ENCODE peak calls at places on chromosomes 4 and X, in nine cellular contexts. One of them, this sample, is unnamed.

GRCh38 chr4:106583108-106583507 is 214.5 kb upstream of the GIMD1 start:
- DNase-seq in fibroblast of pulmonary artery: no peak
- DNase-seq in mesothelial cell of epicardium: no peak
- DNase-seq in lower lobe of right lung: no peak
- DNase-seq in B cell: no peak
- DNase-seq in SK-N-SH: no peak
- DNase-seq in cardiac fibroblast: no peak
- DNase-seq in sigmoid colon: no peak
- DNase-seq in PC-3: peak
- DNase-seq in this sample: no peak

GRCh38 chrX:18290200-18290599 is 64.3 kb downstream of the SCML2 start:
- DNase-seq in PC-3: no peak
- DNase-seq in sigmoid colon: no peak
- DNase-seq in cardiac fibroblast: peak
- DNase-seq in fibroblast of pulmonary artery: no peak
- DNase-seq in lower lobe of right lung: no peak
- DNase-seq in B cell: no peak
- DNase-seq in mesothelial cell of epicardium: no peak
- DNase-seq in SK-N-SH: no peak
- DNase-seq in this sample: no peak

GRCh38 chr4:102623622-102624021 is 122.5 kb downstream of the NFKB1 start:
- DNase-seq in SK-N-SH: peak
- DNase-seq in sigmoid colon: no peak
- DNase-seq in PC-3: peak
- DNase-seq in B cell: no peak
- DNase-seq in cardiac fibroblast: peak
- DNase-seq in fibroblast of pulmonary artery: peak
- DNase-seq in mesothelial cell of epicardium: no peak
- DNase-seq in lower lobe of right lung: no peak
- DNase-seq in this sample: no peak

GRCh38 chr4:111937368-111937767 is 207.9 kb upstream of the FAM241A start:
- DNase-seq in SK-N-SH: no peak
- DNase-seq in lower lobe of right lung: no peak
- DNase-seq in PC-3: peak
- DNase-seq in mesothelial cell of epicardium: no peak
- DNase-seq in cardiac fibroblast: peak
- DNase-seq in fibroblast of pulmonary artery: peak
- DNase-seq in sigmoid colon: no peak
- DNase-seq in B cell: no peak
- DNase-seq in this sample: no peak

GRCh38 chr4:7998447-7998846 is 58.8 kb upstream of the AFAP1 start:
- DNase-seq in sigmoid colon: no peak
- DNase-seq in fibroblast of pulmonary artery: no peak
- DNase-seq in SK-N-SH: no peak
- DNase-seq in PC-3: no peak
- DNase-seq in B cell: no peak
- DNase-seq in lower lobe of right lung: no peak
- DNase-seq in mesothelial cell of epicardium: no peak
- DNase-seq in cardiac fibroblast: no peak
- DNase-seq in this sample: no peak

GRCh38 chr4:98786866-98787265 is 128.5 kb upstream of the TSPAN5 start:
- DNase-seq in lower lobe of right lung: no peak
- DNase-seq in SK-N-SH: no peak
- DNase-seq in PC-3: no peak
- DNase-seq in mesothelial cell of epicardium: no peak
- DNase-seq in fibroblast of pulmonary artery: no peak
- DNase-seq in sigmoid colon: no peak
- DNase-seq in cardiac fibroblast: no peak
- DNase-seq in B cell: no peak
- DNase-seq in this sample: no peak

GRCh38 chrX:123138473-123138872 is 45.6 kb upstream of the GRIA3 start:
- DNase-seq in SK-N-SH: no peak
- DNase-seq in mesothelial cell of epicardium: no peak
- DNase-seq in B cell: no peak
- DNase-seq in sigmoid colon: no peak
- DNase-seq in fibroblast of pulmonary artery: peak
- DNase-seq in cardiac fibroblast: no peak
- DNase-seq in lower lobe of right lung: no peak
- DNase-seq in PC-3: peak
- DNase-seq in this sample: no peak

GRCh38 chrX:130170752-130171445 is 863 bp upstream of the RAB33A start:
- DNase-seq in lower lobe of right lung: peak
- DNase-seq in sigmoid colon: no peak
- DNase-seq in mesothelial cell of epicardium: peak
- DNase-seq in cardiac fibroblast: no peak
- DNase-seq in PC-3: no peak
- DNase-seq in SK-N-SH: peak
- DNase-seq in B cell: peak
- DNase-seq in fibroblast of pulmonary artery: no peak
- DNase-seq in this sample: peak

GRCh38 chr4:13944095-13944501 is 316.6 kb upstream of the BOD1L1 start:
- DNase-seq in PC-3: no peak
- DNase-seq in sigmoid colon: no peak
- DNase-seq in SK-N-SH: no peak
- DNase-seq in mesothelial cell of epicardium: no peak
- DNase-seq in fibroblast of pulmonary artery: no peak
- DNase-seq in B cell: no peak
- DNase-seq in lower lobe of right lung: no peak
- DNase-seq in cardiac fibroblast: no peak
- DNase-seq in this sample: no peak

GRCh38 chrX:63761639-63762038 is 23.4 kb downstream of the ARHGEF9 start:
- DNase-seq in B cell: no peak
- DNase-seq in cardiac fibroblast: peak
- DNase-seq in fibroblast of pulmonary artery: peak
- DNase-seq in sigmoid colon: no peak
- DNase-seq in lower lobe of right lung: no peak
- DNase-seq in SK-N-SH: no peak
- DNase-seq in PC-3: no peak
- DNase-seq in mesothelial cell of epicardium: no peak
- DNase-seq in this sample: no peak

GRCh38 chr4:185235480-185236154 is 26.2 kb downstream of the SNX25 start:
- DNase-seq in mesothelial cell of epicardium: no peak
- DNase-seq in sigmoid colon: no peak
- DNase-seq in B cell: no peak
- DNase-seq in fibroblast of pulmonary artery: peak
- DNase-seq in cardiac fibroblast: peak
- DNase-seq in lower lobe of right lung: no peak
- DNase-seq in PC-3: no peak
- DNase-seq in SK-N-SH: peak
- DNase-seq in this sample: no peak

GRCh38 chrX:69501433-69501832 is 2.7 kb upstream of the NALF2 start:
- DNase-seq in lower lobe of right lung: no peak
- DNase-seq in SK-N-SH: no peak
- DNase-seq in sigmoid colon: no peak
- DNase-seq in PC-3: peak
- DNase-seq in cardiac fibroblast: no peak
- DNase-seq in B cell: no peak
- DNase-seq in mesothelial cell of epicardium: no peak
- DNase-seq in fibroblast of pulmonary artery: peak
- DNase-seq in this sample: no peak

GRCh38 chrX:97167333-97167732 is 283.6 kb downstream of the RPA4 start:
- DNase-seq in cardiac fibroblast: no peak
- DNase-seq in SK-N-SH: no peak
- DNase-seq in lower lobe of right lung: no peak
- DNase-seq in sigmoid colon: no peak
- DNase-seq in fibroblast of pulmonary artery: no peak
- DNase-seq in PC-3: no peak
- DNase-seq in mesothelial cell of epicardium: no peak
- DNase-seq in B cell: no peak
- DNase-seq in this sample: no peak

GRCh38 chrX:18931972-18932371 is 51.9 kb downstream of the PHKA2 start:
- DNase-seq in lower lobe of right lung: no peak
- DNase-seq in cardiac fibroblast: peak
- DNase-seq in fibroblast of pulmonary artery: peak
- DNase-seq in PC-3: peak
- DNase-seq in mesothelial cell of epicardium: no peak
- DNase-seq in sigmoid colon: no peak
- DNase-seq in B cell: no peak
- DNase-seq in SK-N-SH: peak
- DNase-seq in this sample: no peak

GRCh38 chr4:164536829-164537228 is 217.1 kb upstream of the SMIM31 start:
- DNase-seq in mesothelial cell of epicardium: no peak
- DNase-seq in cardiac fibroblast: no peak
- DNase-seq in fibroblast of pulmonary artery: peak
- DNase-seq in PC-3: peak
- DNase-seq in SK-N-SH: no peak
- DNase-seq in sigmoid colon: no peak
- DNase-seq in lower lobe of right lung: no peak
- DNase-seq in B cell: no peak
- DNase-seq in this sample: no peak

GRCh38 chr4:78552398-78553396 is 1.1 kb downstream of the ANXA3 start:
- DNase-seq in B cell: no peak
- DNase-seq in mesothelial cell of epicardium: no peak
- DNase-seq in lower lobe of right lung: peak
- DNase-seq in PC-3: peak
- DNase-seq in cardiac fibroblast: no peak
- DNase-seq in fibroblast of pulmonary artery: peak
- DNase-seq in sigmoid colon: no peak
- DNase-seq in SK-N-SH: no peak
- DNase-seq in this sample: no peak

DNA sequence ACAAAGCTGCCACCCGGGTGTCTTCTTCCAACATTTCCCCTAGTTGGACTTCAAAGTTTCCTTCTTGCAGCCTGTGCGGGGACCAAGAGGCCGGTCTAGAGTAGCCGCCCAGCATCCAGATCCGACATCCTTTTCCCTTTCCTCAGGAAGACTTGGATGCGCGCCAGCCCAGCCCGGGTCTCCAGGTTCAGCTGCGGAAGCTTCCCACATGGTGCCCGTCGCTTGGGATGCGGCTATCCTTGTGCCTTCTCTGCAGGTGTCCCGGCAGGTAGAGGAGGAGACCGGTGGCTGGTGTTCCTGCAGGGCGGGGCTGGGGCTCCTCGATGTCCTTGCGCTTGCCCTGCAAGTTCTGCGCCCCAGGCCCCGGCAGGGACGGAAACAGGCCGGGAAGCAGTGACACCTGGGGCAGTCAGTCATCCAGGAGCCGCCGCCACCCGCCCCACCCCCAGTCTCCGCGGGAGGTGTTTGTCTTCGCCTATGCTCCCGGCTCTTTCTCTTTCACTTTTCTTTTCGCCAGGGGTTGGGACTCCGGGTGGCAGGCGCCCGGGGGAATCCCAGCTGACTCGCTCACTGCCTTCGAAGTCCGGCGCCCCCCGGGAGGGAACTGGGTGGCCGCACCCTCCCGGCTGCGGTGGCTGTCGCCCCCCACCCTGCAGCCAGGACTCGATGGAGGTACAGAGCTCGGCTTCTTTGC is at the start of gene IL15:
- DNase-seq in sigmoid colon: peak
- DNase-seq in cardiac fibroblast: peak
- DNase-seq in lower lobe of right lung: peak
- DNase-seq in mesothelial cell of epicardium: peak
- DNase-seq in SK-N-SH: peak
- DNase-seq in fibroblast of pulmonary artery: no peak
- DNase-seq in B cell: peak
- DNase-seq in PC-3: peak
- DNase-seq in this sample: peak
- TF ChIP-seq CTCF in sigmoid colon: no peak
- TF ChIP-seq CTCF in cardiac fibroblast: no peak
- TF ChIP-seq CTCF in lower lobe of right lung: no peak
- TF ChIP-seq CTCF in mesothelial cell of epicardium: no peak
- TF ChIP-seq CTCF in SK-N-SH: no peak
- TF ChIP-seq CTCF in fibroblast of pulmonary artery: no peak
- TF ChIP-seq CTCF in B cell: no peak
- TF ChIP-seq CTCF in PC-3: no peak
- TF ChIP-seq CTCF in this sample: no peak

GRCh38 chr4:52350926-52351325 is 299.8 kb downstream of the SPATA18 start:
- DNase-seq in fibroblast of pulmonary artery: no peak
- DNase-seq in sigmoid colon: no peak
- DNase-seq in B cell: no peak
- DNase-seq in PC-3: no peak
- DNase-seq in mesothelial cell of epicardium: no peak
- DNase-seq in lower lobe of right lung: no peak
- DNase-seq in cardiac fibroblast: no peak
- DNase-seq in SK-N-SH: no peak
- DNase-seq in this sample: no peak
- TF ChIP-seq CTCF in fibroblast of pulmonary artery: no peak
- TF ChIP-seq CTCF in sigmoid colon: no peak
- TF ChIP-seq CTCF in B cell: no peak
- TF ChIP-seq CTCF in PC-3: no peak
- TF ChIP-seq CTCF in mesothelial cell of epicardium: no peak
- TF ChIP-seq CTCF in lower lobe of right lung: no peak
- TF ChIP-seq CTCF in cardiac fibroblast: no peak
- TF ChIP-seq CTCF in SK-N-SH: no peak
- TF ChIP-seq CTCF in this sample: no peak

DNA sequence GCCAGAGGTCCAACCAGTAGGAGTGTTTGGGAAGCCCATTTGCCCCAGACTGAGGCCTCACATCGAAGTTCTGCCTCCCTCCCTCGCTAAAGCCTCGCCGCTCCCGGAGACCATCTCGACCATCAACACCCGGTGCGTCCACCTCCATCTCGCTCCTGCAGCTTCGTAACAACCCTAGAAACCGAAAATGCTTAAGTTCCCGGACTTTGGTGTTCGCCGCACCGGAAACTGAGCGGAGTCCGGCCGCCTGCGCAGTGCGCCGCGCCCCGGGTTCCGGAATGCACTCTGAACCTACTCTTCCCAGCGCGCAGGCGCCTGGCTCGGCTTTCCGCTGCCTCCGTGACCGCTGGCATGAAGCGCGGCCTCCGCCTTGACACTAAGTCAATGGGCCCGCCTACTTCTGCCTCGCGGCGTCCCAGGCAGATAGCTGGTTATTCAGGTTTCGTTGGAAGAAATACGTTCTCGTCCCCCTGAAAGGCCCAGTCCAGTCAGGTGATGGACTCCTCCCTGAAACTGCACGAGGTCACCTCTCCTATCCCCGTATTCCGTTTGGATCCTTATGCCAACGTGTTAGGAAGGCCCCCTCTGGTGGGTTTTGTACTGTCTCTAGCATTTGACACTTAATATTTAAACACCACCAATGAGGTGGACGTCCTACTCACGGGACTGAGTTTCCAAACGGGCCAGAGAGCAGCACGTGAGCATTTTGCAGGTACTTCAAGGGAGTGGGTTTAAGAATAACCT is 21.4 kb downstream of the FABP2 start:
- DNase-seq in PC-3: peak
- DNase-seq in lower lobe of right lung: peak
- DNase-seq in fibroblast of pulmonary artery: peak
- DNase-seq in B cell: peak
- DNase-seq in mesothelial cell of epicardium: peak
- DNase-seq in sigmoid colon: peak
- DNase-seq in cardiac fibroblast: peak
- DNase-seq in SK-N-SH: peak
- DNase-seq in this sample: peak
- TF ChIP-seq CTCF in PC-3: no peak
- TF ChIP-seq CTCF in lower lobe of right lung: no peak
- TF ChIP-seq CTCF in fibroblast of pulmonary artery: peak
- TF ChIP-seq CTCF in B cell: peak
- TF ChIP-seq CTCF in mesothelial cell of epicardium: peak
- TF ChIP-seq CTCF in sigmoid colon: no peak
- TF ChIP-seq CTCF in cardiac fibroblast: no peak
- TF ChIP-seq CTCF in SK-N-SH: peak
- TF ChIP-seq CTCF in this sample: no peak

DNA sequence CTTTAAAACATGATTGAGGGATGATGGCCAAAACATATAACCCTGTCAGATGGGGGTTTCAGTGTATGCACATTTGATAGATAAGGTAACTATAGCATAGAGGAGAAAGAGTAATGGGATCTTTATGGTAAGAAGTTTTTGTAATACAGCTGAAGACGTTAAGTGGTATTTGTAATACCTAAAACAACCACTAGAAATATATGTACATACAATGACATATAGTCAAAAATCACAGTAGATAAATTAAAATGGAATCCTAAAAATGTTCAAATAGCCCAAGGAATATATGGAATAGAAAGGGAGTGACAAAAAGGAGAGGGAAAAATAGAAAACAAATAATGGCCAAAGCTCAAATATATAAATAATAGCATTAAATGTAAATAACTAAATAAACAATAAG is 371.3 kb upstream of the FSTL5 start:
- DNase-seq in sigmoid colon: no peak
- DNase-seq in fibroblast of pulmonary artery: no peak
- DNase-seq in SK-N-SH: no peak
- DNase-seq in PC-3: no peak
- DNase-seq in mesothelial cell of epicardium: no peak
- DNase-seq in B cell: no peak
- DNase-seq in cardiac fibroblast: no peak
- DNase-seq in lower lobe of right lung: no peak
- DNase-seq in this sample: no peak
- TF ChIP-seq CTCF in sigmoid colon: no peak
- TF ChIP-seq CTCF in fibroblast of pulmonary artery: no peak
- TF ChIP-seq CTCF in SK-N-SH: peak
- TF ChIP-seq CTCF in PC-3: no peak
- TF ChIP-seq CTCF in mesothelial cell of epicardium: peak
- TF ChIP-seq CTCF in B cell: no peak
- TF ChIP-seq CTCF in cardiac fibroblast: no peak
- TF ChIP-seq CTCF in lower lobe of right lung: no peak
- TF ChIP-seq CTCF in this sample: no peak